ENCODE peak calls at places on chromosomes 1 and 21, in four cellular contexts. One of them, this sample, is unnamed.
A peak's percentile ranks its signal among the peaks of the same experiment; 100 is the strongest.

GRCh38 chr1:155192346-155193274 is 15.1 kb downstream of the THBS3 start:
- DNase-seq in heart left ventricle: no peak
- DNase-seq in astrocyte: no peak
- DNase-seq in tibial artery: no peak
- DNase-seq in this sample: peak; percentile 89

GRCh38 chr1:37475380-37476086 is 1.2 kb downstream of the ZC3H12A start:
- DNase-seq in tibial artery: no peak
- DNase-seq in heart left ventricle: no peak
- DNase-seq in astrocyte: peak; percentile 25
- DNase-seq in this sample: no peak

GRCh38 chr1:76799700-76800099 is 67.6 kb upstream of the ST6GALNAC5 start:
- DNase-seq in tibial artery: no peak
- DNase-seq in astrocyte: no peak
- DNase-seq in heart left ventricle: no peak
- DNase-seq in this sample: no peak

GRCh38 chr1:37556712-37557196 is at the start of gene DNALI1:
- DNase-seq in heart left ventricle: peak; percentile 86
- DNase-seq in tibial artery: peak; percentile 76
- DNase-seq in astrocyte: peak; percentile 74
- DNase-seq in this sample: peak; percentile 91

GRCh38 chr1:3251810-3252429 is 182.9 kb downstream of the PRDM16 start:
- DNase-seq in heart left ventricle: no peak
- DNase-seq in astrocyte: no peak
- DNase-seq in tibial artery: no peak
- DNase-seq in this sample: no peak

GRCh38 chr1:110133436-110133835 is 16.9 kb upstream of the SLC6A17 start:
- DNase-seq in heart left ventricle: no peak
- DNase-seq in astrocyte: no peak
- DNase-seq in tibial artery: no peak
- DNase-seq in this sample: no peak

GRCh38 chr21:37139902-37140301 is 66.8 kb downstream of the TTC3 start:
- DNase-seq in tibial artery: no peak
- DNase-seq in astrocyte: peak; percentile 86
- DNase-seq in heart left ventricle: no peak
- DNase-seq in this sample: no peak

GRCh38 chr21:28337319-28337718 is 655.4 kb downstream of the LTN1 start:
- DNase-seq in heart left ventricle: no peak
- DNase-seq in tibial artery: no peak
- DNase-seq in astrocyte: peak; percentile 24
- DNase-seq in this sample: no peak

GRCh38 chr1:247241687-247242086 is 14.2 kb upstream of the VN1R5 start:
- DNase-seq in heart left ventricle: no peak
- DNase-seq in astrocyte: no peak
- DNase-seq in tibial artery: no peak
- DNase-seq in this sample: no peak

GRCh38 chr21:38478782-38479181 is 19.5 kb downstream of the ERG start:
- DNase-seq in astrocyte: peak; percentile 98
- DNase-seq in heart left ventricle: no peak
- DNase-seq in tibial artery: no peak
- DNase-seq in this sample: no peak

GRCh38 chr1:2644171-2644570 is 11.4 kb upstream of the MMEL1 start:
- DNase-seq in tibial artery: no peak
- DNase-seq in heart left ventricle: no peak
- DNase-seq in astrocyte: no peak
- DNase-seq in this sample: no peak

GRCh38 chr1:8980656-8981055 is 35.0 kb downstream of the CA6 start:
- DNase-seq in astrocyte: no peak
- DNase-seq in tibial artery: no peak
- DNase-seq in heart left ventricle: no peak
- DNase-seq in this sample: no peak

GRCh38 chr1:63670164-63670563 is 77.0 kb downstream of the PGM1 start:
- DNase-seq in heart left ventricle: no peak
- DNase-seq in tibial artery: no peak
- DNase-seq in astrocyte: no peak
- DNase-seq in this sample: no peak

GRCh38 chr1:29237906-29238600 is 1.7 kb downstream of the PTPRU start:
- DNase-seq in astrocyte: no peak
- DNase-seq in heart left ventricle: peak; percentile 50
- DNase-seq in tibial artery: peak; percentile 55
- DNase-seq in this sample: peak; percentile 37

GRCh38 chr21:42524341-42525227 is 10.9 kb downstream of the SLC37A1 start:
- DNase-seq in astrocyte: peak; percentile 56
- DNase-seq in tibial artery: peak; percentile 69
- DNase-seq in heart left ventricle: peak; percentile 65
- DNase-seq in this sample: peak; percentile 81

GRCh38 chr21:27513825-27514224 is 546.9 kb upstream of the ADAMTS5 start:
- DNase-seq in tibial artery: no peak
- DNase-seq in astrocyte: no peak
- DNase-seq in heart left ventricle: no peak
- DNase-seq in this sample: no peak

GRCh38 chr1:157411769-157412168 is 140.5 kb downstream of the FCRL5 start:
- DNase-seq in tibial artery: no peak
- DNase-seq in heart left ventricle: no peak
- DNase-seq in astrocyte: no peak
- DNase-seq in this sample: no peak

GRCh38 chr1:181061891-181062777 is 26.4 kb upstream of the IER5 start:
- DNase-seq in tibial artery: peak; percentile 52
- DNase-seq in astrocyte: no peak
- DNase-seq in heart left ventricle: no peak
- DNase-seq in this sample: no peak

GRCh38 chr1:32448773-32449456 is 16.0 kb upstream of the ZBTB8B start:
- DNase-seq in astrocyte: no peak
- DNase-seq in heart left ventricle: no peak
- DNase-seq in tibial artery: no peak
- DNase-seq in this sample: no peak

GRCh38 chr1:53343831-53344668 is 16.2 kb upstream of the LRP8 start:
- DNase-seq in heart left ventricle: peak; percentile 9
- DNase-seq in tibial artery: no peak
- DNase-seq in astrocyte: no peak
- DNase-seq in this sample: no peak

GRCh38 chr1:7070389-7071029 is 285.3 kb downstream of the CAMTA1 start:
- DNase-seq in heart left ventricle: peak; percentile 55
- DNase-seq in astrocyte: peak; percentile 38
- DNase-seq in tibial artery: peak; percentile 58
- DNase-seq in this sample: peak; percentile 45

GRCh38 chr1:218259800-218260199 is 25.3 kb upstream of the RRP15 start:
- DNase-seq in heart left ventricle: no peak
- DNase-seq in astrocyte: no peak
- DNase-seq in tibial artery: no peak
- DNase-seq in this sample: no peak
- TF ChIP-seq CTCF in heart left ventricle: no peak
- TF ChIP-seq CTCF in astrocyte: peak; percentile 20
- TF ChIP-seq CTCF in tibial artery: no peak
- TF ChIP-seq CTCF in this sample: no peak

GRCh38 chr1:248613742-248614141 is 16.2 kb upstream of the OR2T10 start:
- DNase-seq in astrocyte: no peak
- DNase-seq in tibial artery: no peak
- DNase-seq in heart left ventricle: no peak
- DNase-seq in this sample: no peak

GRCh38 chr1:248611883-248612282 is 14.4 kb upstream of the OR2T10 start:
- DNase-seq in tibial artery: no peak
- DNase-seq in astrocyte: no peak
- DNase-seq in heart left ventricle: no peak
- DNase-seq in this sample: no peak
- H3K9me3 ChIP-seq in tibial artery: no peaks in the 10 kb centered on the region
- H3K9me3 ChIP-seq in astrocyte: no peaks in the 10 kb centered on the region
- H3K9me3 ChIP-seq in heart left ventricle: no peaks in the 10 kb centered on the region
- H3K9me3 ChIP-seq in this sample: no peaks in the 10 kb centered on the region

DNA sequence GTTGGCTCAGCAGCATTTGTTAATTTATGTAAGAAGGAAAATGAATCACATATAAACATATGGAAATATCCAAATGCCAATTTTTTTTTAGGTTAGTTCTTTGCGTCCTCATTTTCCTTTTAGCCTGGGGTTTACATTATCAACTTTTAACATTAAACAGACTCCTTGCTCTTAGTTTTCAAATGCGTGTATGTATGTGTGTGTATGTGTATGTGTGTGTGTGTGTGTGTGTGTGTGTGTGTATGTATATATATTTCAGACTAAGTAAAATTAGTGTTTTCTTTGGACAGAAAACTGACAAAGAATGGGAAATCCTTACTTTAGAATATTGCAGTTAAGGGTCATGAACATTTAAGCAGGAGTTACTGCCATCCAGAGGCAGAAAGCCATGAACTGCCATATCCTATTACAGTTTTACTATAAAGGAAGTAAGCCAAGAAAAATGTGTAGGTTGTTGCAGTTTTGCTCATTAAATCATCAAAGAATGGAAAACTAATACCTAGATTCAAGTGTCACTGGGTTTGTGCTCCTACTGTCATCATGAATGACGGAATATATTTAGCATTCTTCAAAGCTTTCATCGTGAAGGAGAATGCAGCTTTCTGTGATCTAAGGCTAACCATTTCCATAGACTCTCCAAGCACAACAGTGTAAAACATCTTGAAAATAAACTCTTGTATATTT is 477.0 kb upstream of the NR5A2 start:
- DNase-seq in astrocyte: peak; percentile 23
- DNase-seq in heart left ventricle: no peak
- DNase-seq in tibial artery: no peak
- DNase-seq in this sample: no peak
- TF ChIP-seq CTCF in astrocyte: peak; percentile 26
- TF ChIP-seq CTCF in heart left ventricle: no peak
- TF ChIP-seq CTCF in tibial artery: no peak
- TF ChIP-seq CTCF in this sample: no peak

GRCh38 chr1:118366296-118366695 is 181.3 kb upstream of the SPAG17 start:
- DNase-seq in heart left ventricle: no peak
- DNase-seq in tibial artery: no peak
- DNase-seq in astrocyte: peak; percentile 8
- DNase-seq in this sample: no peak
- H3K9me3 ChIP-seq in heart left ventricle: peaks cover 57% of the 10 kb centered on the region
- H3K9me3 ChIP-seq in tibial artery: no peaks in the 10 kb centered on the region
- H3K9me3 ChIP-seq in astrocyte: peaks cover 10% of the 10 kb centered on the region
- H3K9me3 ChIP-seq in this sample: peaks cover 12% of the 10 kb centered on the region

DNA sequence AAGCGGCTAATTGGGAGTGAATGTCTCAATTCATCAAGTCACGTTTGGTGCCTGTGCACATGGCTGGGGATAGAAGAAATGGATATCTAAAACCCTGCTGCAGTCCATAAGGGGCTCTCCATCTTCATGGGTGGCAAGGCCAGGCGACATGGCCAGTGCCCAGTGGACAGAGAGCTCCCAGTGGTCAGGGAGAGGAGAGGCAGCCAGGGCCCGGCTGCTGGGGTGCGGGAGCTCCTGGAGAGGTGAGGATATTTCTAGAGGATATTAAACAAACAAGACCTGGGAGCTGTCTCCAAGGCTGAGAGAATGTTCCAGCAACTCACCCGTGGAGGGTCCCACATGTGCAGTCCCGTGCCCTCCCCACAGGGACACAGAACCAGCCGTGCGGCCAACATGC is 368.8 kb upstream of the C1orf174 start:
- DNase-seq in heart left ventricle: no peak
- DNase-seq in tibial artery: no peak
- DNase-seq in astrocyte: no peak
- DNase-seq in this sample: no peak
- TF ChIP-seq CTCF in heart left ventricle: no peak
- TF ChIP-seq CTCF in tibial artery: no peak
- TF ChIP-seq CTCF in astrocyte: no peak
- TF ChIP-seq CTCF in this sample: no peak

GRCh38 chr1:235669277-235669676 is 19.7 kb upstream of the GNG4 start:
- DNase-seq in heart left ventricle: no peak
- DNase-seq in astrocyte: no peak
- DNase-seq in tibial artery: no peak
- DNase-seq in this sample: no peak
- H3K9me3 ChIP-seq in heart left ventricle: peaks cover 22% of the 10 kb centered on the region
- H3K9me3 ChIP-seq in astrocyte: peaks cover 17% of the 10 kb centered on the region
- H3K9me3 ChIP-seq in tibial artery: no peaks in the 10 kb centered on the region
- H3K9me3 ChIP-seq in this sample: peaks cover 19% of the 10 kb centered on the region